ENCODE peak calls at places on chromosome 7, in six cellular contexts. V is OCI-LY7, G is left lung, M is cardiac muscle cell, W is psoas muscle, J is SJSA1. P is an unnamed sample.

GRCh38 chr7:120797026-120797645 is 60.8 kb downstream of the TSPAN12 start:
- DNase-seq in J (no peak), M (no peak), V (no peak), W (no peak), G (no peak), P (no peak)

GRCh38 chr7:155255071-155255470 is 42.6 kb upstream of the INSIG1 start:
- DNase-seq in G (no peak), V (no peak), M (no peak), J (no peak), W (no peak), P (no peak)

GRCh38 chr7:54955296-54955695 is 63.5 kb upstream of the EGFR start:
- DNase-seq in J (no peak), G (no peak), W (no peak), V (no peak), M (no peak), P (no peak)

GRCh38 chr7:131238260-131238940 is 89.3 kb upstream of the MKLN1 start:
- DNase-seq in G (no peak), J (no peak), V (no peak), M (peak; percentile 58), W (no peak), P (no peak)

GRCh38 chr7:33904680-33905388 is 505 bp upstream of the BMPER start:
- DNase-seq in G (peak; percentile 81), V (no peak), M (peak; percentile 74), W (peak; percentile 38), J (peak; percentile 55), P (peak; percentile 22)

GRCh38 chr7:77284633-77285032 is 85.0 kb upstream of the FGL2 start:
- DNase-seq in W (no peak), M (no peak), J (no peak), G (no peak), V (no peak), P (no peak)

GRCh38 chr7:95794917-95795515 is 22.7 kb downstream of the DYNC1I1 start:
- DNase-seq in V (peak; percentile 43), G (no peak), J (no peak), M (peak; percentile 22), W (no peak), P (no peak)

GRCh38 chr7:2190531-2190930 is 42.2 kb downstream of the MAD1L1 start:
- DNase-seq in M (no peak), W (no peak), J (peak; percentile 32), V (no peak), G (no peak), P (no peak)

GRCh38 chr7:36496576-36496975 is 106.9 kb downstream of the ANLN start:
- DNase-seq in W (no peak), J (no peak), V (no peak), M (no peak), G (no peak), P (no peak)

GRCh38 chr7:39811161-39811614 is 138.9 kb upstream of the CDK13 start:
- DNase-seq in J (peak; percentile 53), W (no peak), V (no peak), M (peak; percentile 23), G (no peak), P (no peak)

GRCh38 chr7:142445019-142445686 is 187.3 kb upstream of the PRSS58 start:
- DNase-seq in J (no peak), M (no peak), G (no peak), W (no peak), V (peak; percentile 11), P (no peak)

GRCh38 chr7:36208997-36209813 is 56.2 kb downstream of the EEPD1 start:
- DNase-seq in G (no peak), V (no peak), J (no peak), M (no peak), W (no peak), P (no peak)

GRCh38 chr7:30179016-30179436 is 44.2 kb downstream of the MTURN start:
- DNase-seq in V (peak; percentile 69), J (no peak), G (no peak), M (no peak), W (no peak), P (no peak)

GRCh38 chr7:150986099-150986512 is 4.7 kb upstream of the NOS3 start:
- DNase-seq in V (peak; percentile 61), W (peak; percentile 57), J (no peak), G (peak; percentile 78), M (peak; percentile 61), P (peak; percentile 79)

GRCh38 chr7:133510326-133511055 is 257.6 kb downstream of the EXOC4 start:
- DNase-seq in M (peak; percentile 44), J (no peak), G (no peak), W (no peak), V (no peak), P (no peak)

GRCh38 chr7:152925412-152926147 is 166.0 kb downstream of the ACTR3B start:
- DNase-seq in G (peak; percentile 79), J (no peak), W (no peak), V (no peak), M (no peak), P (no peak)

GRCh38 chr7:55024776-55025175 is 6.0 kb downstream of the EGFR start:
- DNase-seq in G (no peak), W (no peak), V (no peak), J (no peak), M (peak; percentile 52), P (no peak)

GRCh38 chr7:148515728-148516715 is 74.5 kb upstream of the C7orf33 start:
- DNase-seq in M (peak; percentile 23), W (no peak), J (no peak), V (no peak), G (no peak), P (no peak)

GRCh38 chr7:145698526-145699262 is 417.9 kb upstream of the CNTNAP2 start:
- DNase-seq in G (no peak), M (no peak), V (no peak), W (no peak), J (no peak), P (no peak)

GRCh38 chr7:12327922-12328321 is 75.7 kb downstream of the VWDE start:
- DNase-seq in W (no peak), J (no peak), M (no peak), V (no peak), G (no peak), P (no peak)

GRCh38 chr7:123494193-123494796 is 40.1 kb downstream of the IQUB start:
- DNase-seq in G (no peak), V (peak; percentile 50), J (no peak), W (no peak), M (peak; percentile 63), P (peak; percentile 31)

GRCh38 chr7:99571768-99572167 is 13.3 kb downstream of the ZNF655 start:
- DNase-seq in J (no peak), G (no peak), W (no peak), V (no peak), M (no peak), P (no peak)

GRCh38 chr7:134293029-134293740 is 23.5 kb downstream of the SLC35B4 start:
- DNase-seq in G (no peak), J (no peak), M (no peak), V (peak; percentile 96), W (no peak), P (peak; percentile 22)

DNA sequence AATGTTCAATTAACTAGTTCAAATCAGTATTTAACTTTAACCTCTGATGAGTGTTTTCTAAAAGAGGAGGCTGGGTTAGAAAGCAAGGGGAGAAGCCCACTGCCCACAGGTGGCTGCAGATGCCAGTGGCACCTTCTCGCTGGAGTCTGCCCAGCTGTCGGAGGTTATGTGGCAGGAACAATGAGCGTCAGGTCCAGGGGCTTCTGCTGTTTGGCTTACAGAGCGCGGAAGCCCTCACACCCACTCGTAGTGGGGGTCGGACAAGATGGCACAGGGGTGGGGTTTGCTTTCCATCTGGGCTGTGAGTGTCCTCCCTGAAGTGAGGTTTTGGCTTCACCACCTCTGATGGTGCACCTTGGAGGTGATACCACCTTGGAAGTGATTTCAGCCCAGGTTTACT is 8.5 kb downstream of the DYNC2I1 start:
- DNase-seq in G (no peak), W (no peak), V (no peak), M (no peak), J (no peak), P (no peak)
- H3K4me1 ChIP-seq in G (peaks cover 13% of the 10 kb centered on the region), W (peaks cover 12% of the 10 kb centered on the region), V (no peaks in the 10 kb centered on the region), M (peaks cover 19% of the 10 kb centered on the region), J (peaks cover 6% of the 10 kb centered on the region), P (no peaks in the 10 kb centered on the region)

GRCh38 chr7:71106226-71106625 is 25.7 kb upstream of the GALNT17 start:
- DNase-seq in J (no peak), W (no peak), M (no peak), G (no peak), V (no peak), P (no peak)
- H3K4me3 ChIP-seq in J (no peak overlapping the region), W (no peak overlapping the region), M (no peak overlapping the region), G (no peak overlapping the region), V (no peak overlapping the region), P (no peak overlapping the region)

GRCh38 chr7:44075296-44076075 is 6.8 kb downstream of the POLM start:
- DNase-seq in W (no peak), J (no peak), G (peak; percentile 72), V (no peak), M (no peak), P (no peak)

GRCh38 chr7:44073664-44074348 is 8.4 kb upstream of the PGAM2 start:
- DNase-seq in M (no peak), J (no peak), G (peak; percentile 95), V (no peak), W (peak; percentile 77), P (peak; percentile 91)

GRCh38 chr7:44074349-44074695 is 8.0 kb downstream of the POLM start:
- DNase-seq in G (no peak), V (no peak), M (no peak), J (no peak), W (peak; percentile 8), P (no peak)

GRCh38 chr7:44072364-44073231 is 7.2 kb upstream of the PGAM2 start:
- DNase-seq in J (peak; percentile 94), M (peak; percentile 89), W (peak; percentile 86), V (peak; percentile 79), G (peak; percentile 75), P (peak; percentile 62)

DNA sequence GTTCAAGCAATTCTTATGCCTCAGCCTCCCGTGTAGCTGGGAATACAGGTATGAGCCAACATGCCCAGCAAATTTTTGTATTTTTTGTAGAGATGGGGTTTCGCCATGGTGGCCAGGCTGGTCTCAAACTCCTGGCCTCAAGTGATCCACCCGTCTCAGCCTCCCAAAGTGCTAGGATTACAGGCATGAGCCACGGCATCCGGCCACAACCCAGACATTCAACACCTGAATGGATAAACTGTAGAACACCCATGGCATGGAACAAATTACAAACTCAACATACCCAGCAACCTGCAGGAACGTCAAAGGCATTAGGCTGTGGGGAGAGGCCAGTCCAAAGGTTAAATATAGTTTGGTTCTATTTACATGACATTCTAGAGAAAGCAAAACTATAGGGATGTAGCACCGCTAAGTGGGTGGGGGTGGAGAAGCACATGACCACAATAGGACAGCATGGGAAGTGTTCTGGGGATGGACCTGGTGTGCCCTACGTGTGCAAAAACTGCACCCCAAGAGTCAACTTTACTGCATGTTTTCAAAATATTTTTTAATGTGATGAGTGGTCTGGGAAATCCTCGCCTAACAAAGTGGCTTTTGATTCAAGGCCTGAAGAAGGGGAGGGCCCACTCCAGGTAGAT is 6.5 kb upstream of the PGAM2 start:
- DNase-seq in W (peak; percentile 4), V (no peak), M (no peak), J (no peak), G (peak; percentile 1), P (peak; percentile 47)
- H3K27ac ChIP-seq in W (peak overlapping the region; percentile 79), V (no peak overlapping the region), M (peak overlapping the region; percentile 18), J (no peak overlapping the region), G (no peak overlapping the region), P (peak overlapping the region; percentile 89)

DNA sequence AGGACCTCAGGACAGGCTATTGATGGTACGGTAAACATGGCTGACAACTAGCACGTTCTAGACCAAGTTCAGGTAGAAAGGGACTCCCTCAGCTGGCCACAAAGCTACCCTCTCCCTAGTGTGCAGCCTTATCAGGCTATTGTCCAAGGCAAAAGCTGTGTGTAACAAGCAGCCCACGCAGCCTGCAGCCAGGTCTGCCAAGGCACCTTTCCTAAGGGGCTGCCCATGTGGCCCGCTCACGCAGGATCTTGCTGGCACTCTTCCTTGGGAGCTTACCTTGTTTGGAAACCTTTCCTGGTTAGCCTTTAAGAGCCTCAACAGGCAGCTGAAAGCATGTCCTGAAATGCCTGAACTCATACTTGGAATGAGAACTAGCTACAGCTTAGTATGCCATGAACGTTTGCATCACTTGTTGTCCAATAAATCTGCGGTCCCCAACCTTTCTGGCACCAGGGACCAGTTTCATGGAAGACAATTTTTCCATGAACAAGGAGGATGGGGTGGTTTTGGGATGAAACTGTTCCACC is 51.7 kb downstream of the SYPL1 start:
- DNase-seq in W (no peak), G (no peak), M (no peak), V (no peak), J (no peak), P (no peak)
- H3K4me1 ChIP-seq in W (peaks cover 5% of the 10 kb centered on the region), G (peaks cover 9% of the 10 kb centered on the region), M (no peaks in the 10 kb centered on the region), V (peaks cover 91% of the 10 kb centered on the region), J (peaks cover 9% of the 10 kb centered on the region), P (peaks cover 11% of the 10 kb centered on the region)

P was measured in colonic mucosa.